ENCODE peak calls at places on chromosome 1, in nine cellular contexts. S, G, E, V, H, K, D, R and P are unnamed samples. For H3K4me1, the result is how much of the 10 kb centered on the place peaks cover.

GRCh38 chr1:100323428-100324106 is 28.7 kb upstream of the CDC14A start:
- DNase-seq in S (no peak), G (no peak), E (peak), V (no peak), H (peak), K (no peak), D (peak), R (peak), P (no peak)

GRCh38 chr1:169793730-169794129 is 977 bp downstream of the METTL18 start:
- DNase-seq in S (no peak), G (no peak), E (no peak), V (no peak), H (no peak), K (no peak), D (no peak), R (no peak), P (no peak)

GRCh38 chr1:168861421-168862023 is 132.5 kb upstream of the DPT start:
- DNase-seq in S (no peak), G (no peak), E (no peak), V (no peak), H (no peak), K (no peak), D (peak), R (no peak), P (no peak)

GRCh38 chr1:101193733-101194169 is 43.1 kb upstream of the S1PR1 start:
- DNase-seq in S (no peak), G (no peak), E (no peak), V (no peak), H (peak), K (no peak), D (no peak), R (no peak), P (no peak)

GRCh38 chr1:178189814-178190213 is 95.9 kb downstream of the RASAL2 start:
- DNase-seq in S (no peak), G (peak), E (no peak), V (peak), H (peak), K (no peak), D (peak), R (peak), P (peak)

GRCh38 chr1:35488346-35488745 is 68.9 kb downstream of the KIAA0319L start:
- DNase-seq in S (no peak), G (no peak), E (no peak), V (no peak), H (no peak), K (no peak), D (peak), R (no peak), P (no peak)

GRCh38 chr1:247358920-247359319 is 27.3 kb upstream of the ZNF496 start:
- DNase-seq in S (no peak), G (no peak), E (no peak), V (no peak), H (peak), K (no peak), D (no peak), R (no peak), P (no peak)

GRCh38 chr1:228089520-228090380 is 7.2 kb downstream of the ARF1 start:
- DNase-seq in S (peak), G (no peak), E (no peak), V (no peak), H (peak), K (no peak), D (no peak), R (no peak), P (no peak)

GRCh38 chr1:67759692-67760029 is 73.6 kb downstream of the GNG12 start:
- DNase-seq in S (no peak), G (no peak), E (peak), V (no peak), H (peak), K (no peak), D (no peak), R (no peak), P (no peak)

GRCh38 chr1:71861022-71861421 is 421.3 kb downstream of the NEGR1 start:
- DNase-seq in S (no peak), G (no peak), E (peak), V (no peak), H (peak), K (no peak), D (no peak), R (no peak), P (no peak)

GRCh38 chr1:30664103-30664755 is 59.2 kb downstream of the MATN1 start:
- DNase-seq in S (no peak), G (no peak), E (no peak), V (no peak), H (peak), K (no peak), D (peak), R (no peak), P (no peak)

GRCh38 chr1:2300004-2300771 is 72.1 kb downstream of the SKI start:
- DNase-seq in S (no peak), G (no peak), E (no peak), V (no peak), H (peak), K (peak), D (peak), R (no peak), P (no peak)

GRCh38 chr1:178344513-178345077 is 152.2 kb downstream of the CLEC20A start:
- DNase-seq in S (no peak), G (peak), E (peak), V (peak), H (peak), K (no peak), D (peak), R (peak), P (peak)

GRCh38 chr1:12636098-12636950 is 7.6 kb upstream of the AADACL4 start:
- DNase-seq in S (peak), G (peak), E (peak), V (no peak), H (peak), K (no peak), D (no peak), R (peak), P (no peak)

GRCh38 chr1:56584910-56585528 is 5.7 kb upstream of the PLPP3 start:
- DNase-seq in S (no peak), G (peak), E (peak), V (no peak), H (peak), K (no peak), D (peak), R (peak), P (no peak)

GRCh38 chr1:77783141-77783540 is 3.7 kb downstream of the MIGA1 start:
- DNase-seq in S (no peak), G (no peak), E (no peak), V (no peak), H (no peak), K (no peak), D (no peak), R (no peak), P (no peak)

GRCh38 chr1:15110867-15111230 is 42.7 kb upstream of the TMEM51 start:
- DNase-seq in S (no peak), G (peak), E (no peak), V (no peak), H (no peak), K (no peak), D (no peak), R (no peak), P (no peak)

GRCh38 chr1:201941420-201942128 is 4.8 kb downstream of the LMOD1 start:
- DNase-seq in S (no peak), G (peak), E (no peak), V (peak), H (no peak), K (no peak), D (no peak), R (peak), P (peak)

GRCh38 chr1:184036517-184036949 is 995 bp downstream of the COLGALT2 start:
- DNase-seq in S (peak), G (peak), E (peak), V (no peak), H (peak), K (no peak), D (no peak), R (peak), P (no peak)

GRCh38 chr1:215140135-215140534 is 57.6 kb downstream of the KCNK2 start:
- DNase-seq in S (no peak), G (no peak), E (no peak), V (no peak), H (peak), K (no peak), D (no peak), R (no peak), P (no peak)
- H3K4me1 ChIP-seq in S (under half), G (under half), E (under half), V (under half), H (under half), K (under half), D (under half), R (under half), P (under half)

GRCh38 chr1:160101037-160101716 is 2.8 kb upstream of the IGSF8 start:
- DNase-seq in S (peak), G (peak), E (peak), V (peak), H (peak), K (peak), D (peak), R (peak), P (no peak)

GRCh38 chr1:160099716-160100375 is 1.4 kb upstream of the IGSF8 start:
- DNase-seq in S (no peak), G (no peak), E (no peak), V (no peak), H (no peak), K (no peak), D (no peak), R (no peak), P (no peak)

GRCh38 chr1:160104520-160104885 is 6.1 kb upstream of the IGSF8 start:
- DNase-seq in S (no peak), G (no peak), E (no peak), V (no peak), H (no peak), K (no peak), D (no peak), R (no peak), P (no peak)

GRCh38 chr1:160103658-160104519 is 5.5 kb upstream of the IGSF8 start:
- DNase-seq in S (no peak), G (no peak), E (no peak), V (no peak), H (no peak), K (no peak), D (no peak), R (no peak), P (no peak)

GRCh38 chr1:160101717-160102522 is 3.5 kb upstream of the IGSF8 start:
- DNase-seq in S (no peak), G (no peak), E (no peak), V (no peak), H (peak), K (no peak), D (no peak), R (no peak), P (no peak)
- H3K4me1 ChIP-seq in S (under half), G (under half), E (under half), V (under half), H (under half), K (under half), D (under half), R (under half), P (under half)

GRCh38 chr1:22805672-22806038 is 95.0 kb downstream of the EPHB2 start:
- DNase-seq in S (no peak), G (peak), E (no peak), V (no peak), H (no peak), K (no peak), D (no peak), R (no peak), P (no peak)
- H3K4me1 ChIP-seq in S (under half), G (under half), E (under half), V (under half), H (under half), K (under half), D (under half), R (under half), P (under half)

GRCh38 chr1:153356392-153357075 is 1.1 kb upstream of the S100A9 start:
- DNase-seq in S (no peak), G (no peak), E (no peak), V (no peak), H (no peak), K (no peak), D (no peak), R (no peak), P (no peak)
- H3K4me1 ChIP-seq in S (under half), G (under half), E (under half), V (under half), H (under half), K (under half), D (under half), R (under half), P (under half)

GRCh38 chr1:31937300-31938183 is 626 bp downstream of the PTP4A2 start:
- DNase-seq in S (peak), G (peak), E (peak), V (no peak), H (peak), K (peak), D (peak), R (no peak), P (no peak)
- H3K4me1 ChIP-seq in S (under half), G (under half), E (under half), V (under half), H (half or more), K (half or more), D (under half), R (under half), P (under half)

GRCh38 chr1:39272791-39273071 is 68.2 kb downstream of the MACF1 start:
- DNase-seq in S (no peak), G (no peak), E (no peak), V (no peak), H (no peak), K (no peak), D (no peak), R (no peak), P (no peak)
- H3K4me1 ChIP-seq in S (under half), G (half or more), E (under half), V (under half), H (under half), K (half or more), D (under half), R (under half), P (under half)

DNA sequence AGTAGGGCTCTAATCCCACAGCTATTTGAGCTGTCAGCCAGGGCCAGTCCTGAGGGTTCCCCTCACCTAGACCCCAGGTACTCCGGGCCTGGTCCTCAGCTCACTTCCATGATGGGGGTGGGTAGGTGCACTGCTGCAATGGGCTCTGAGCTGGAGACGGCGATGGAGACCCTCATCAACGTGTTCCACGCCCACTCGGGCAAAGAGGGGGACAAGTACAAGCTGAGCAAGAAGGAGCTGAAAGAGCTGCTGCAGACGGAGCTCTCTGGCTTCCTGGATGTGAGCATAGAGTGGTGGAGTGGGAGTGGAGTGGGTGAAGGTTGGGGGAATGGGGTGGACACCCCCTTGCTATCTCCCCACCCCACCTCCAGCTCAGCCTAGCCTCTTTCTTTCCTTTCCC is 2.1 kb downstream of the S100A1 start:
- DNase-seq in S (no peak), G (no peak), E (no peak), V (no peak), H (no peak), K (no peak), D (no peak), R (no peak), P (no peak)
- H3K4me1 ChIP-seq in S (under half), G (under half), E (under half), V (under half), H (under half), K (under half), D (under half), R (under half), P (under half)

DNA sequence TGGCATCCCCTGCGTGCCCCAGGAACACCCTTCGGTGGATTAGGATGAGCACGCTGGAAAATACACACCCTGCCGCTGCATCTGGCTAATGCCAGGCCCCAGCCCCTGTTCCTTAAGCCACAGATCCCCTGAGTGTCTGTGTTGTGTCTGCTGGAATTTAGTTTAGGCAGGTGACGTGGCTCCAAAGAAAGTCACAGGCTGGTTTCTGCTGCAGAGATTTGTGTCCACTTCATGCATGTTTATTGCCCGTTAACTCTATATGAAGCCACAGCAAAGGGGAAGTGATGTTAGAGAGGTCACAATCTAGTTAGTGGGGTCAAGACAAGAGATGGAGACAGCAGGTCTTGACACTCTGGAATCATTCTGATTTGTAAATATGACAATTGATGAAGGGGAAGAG is 120.1 kb upstream of the IRF2BP2 start:
- DNase-seq in S (no peak), G (no peak), E (no peak), V (no peak), H (no peak), K (no peak), D (no peak), R (no peak), P (no peak)
- H3K4me1 ChIP-seq in S (under half), G (under half), E (under half), V (under half), H (under half), K (half or more), D (under half), R (under half), P (under half)

GRCh38 chr1:21322681-21323016 is 32.4 kb upstream of the ECE1 start:
- DNase-seq in S (no peak), G (no peak), E (peak), V (no peak), H (peak), K (no peak), D (no peak), R (no peak), P (no peak)
- H3K4me1 ChIP-seq in S (under half), G (half or more), E (half or more), V (under half), H (half or more), K (half or more), D (under half), R (under half), P (under half)

GRCh38 chr1:38027201-38028104 is 14.9 kb downstream of the UTP11 start:
- DNase-seq in S (no peak), G (no peak), E (no peak), V (no peak), H (no peak), K (no peak), D (no peak), R (no peak), P (no peak)

GRCh38 chr1:38025233-38025632 is 12.7 kb downstream of the UTP11 start:
- DNase-seq in S (no peak), G (no peak), E (no peak), V (no peak), H (no peak), K (no peak), D (no peak), R (no peak), P (no peak)

GRCh38 chr1:38028105-38028591 is 15.6 kb downstream of the UTP11 start:
- DNase-seq in S (no peak), G (peak), E (no peak), V (no peak), H (peak), K (no peak), D (no peak), R (no peak), P (no peak)

GRCh38 chr1:38025664-38026063 is 13.1 kb downstream of the UTP11 start:
- DNase-seq in S (no peak), G (no peak), E (no peak), V (no peak), H (no peak), K (no peak), D (no peak), R (no peak), P (no peak)

DNA sequence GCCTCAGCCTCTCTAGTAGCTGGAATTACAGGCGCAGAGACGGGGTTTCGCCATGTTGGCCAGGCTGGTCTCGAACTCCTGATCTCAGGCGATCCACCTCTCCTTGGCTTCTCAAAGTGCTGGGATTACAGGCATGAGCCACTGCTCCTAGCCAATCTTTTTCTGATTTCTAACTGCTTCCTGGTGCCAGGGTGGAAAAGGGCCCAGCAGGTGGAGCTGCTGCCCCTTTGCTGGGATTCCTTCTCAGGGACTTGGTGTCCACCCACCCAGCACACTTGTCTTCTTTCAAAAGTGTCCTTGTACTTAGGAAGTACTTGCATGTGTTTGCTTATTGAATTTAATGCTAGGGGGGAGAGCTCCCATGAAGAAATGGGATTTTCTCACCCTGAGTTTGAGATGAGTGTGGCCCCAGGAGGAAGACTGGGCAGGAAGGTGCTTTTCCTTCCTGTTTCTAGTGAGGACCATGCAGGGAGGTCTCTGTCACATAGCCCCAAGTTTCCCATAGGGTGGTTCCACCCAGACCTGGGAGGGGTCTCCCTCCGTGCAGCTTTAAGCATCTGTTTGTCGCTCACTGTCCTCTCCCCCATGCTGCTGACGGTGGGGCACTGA is 14.2 kb downstream of the UTP11 start:
- DNase-seq in S (no peak), G (peak), E (peak), V (no peak), H (peak), K (no peak), D (peak), R (peak), P (no peak)
- H3K4me1 ChIP-seq in S (under half), G (under half), E (under half), V (under half), H (under half), K (under half), D (under half), R (under half), P (under half)